ENCODE peak calls at places on chromosome X, in nine cellular contexts. G, A, T, B, L, K, U, I and N are unnamed samples.

GRCh38 chrX:63250253-63250868 is 100.8 kb downstream of the SPIN4 start:
- DNase-seq in G (peak), A (peak), T (peak), B (peak), L (peak), K (peak), U (peak), I (peak), N (peak)

GRCh38 chrX:155216940-155217450 is 735 bp downstream of the VBP1 start:
- DNase-seq in G (peak), A (peak), T (peak), B (peak), L (peak), K (no peak), U (peak), I (peak), N (no peak)

GRCh38 chrX:134423606-134424005 is 36.4 kb upstream of the HPRT1 start:
- DNase-seq in G (peak), A (peak), T (no peak), B (no peak), L (peak), K (peak), U (no peak), I (no peak), N (peak)

GRCh38 chrX:78527263-78527662 is 131.9 kb downstream of the RTL3 start:
- DNase-seq in G (peak), A (peak), T (no peak), B (no peak), L (peak), K (no peak), U (no peak), I (no peak), N (peak)

GRCh38 chrX:45849261-45849660 is 648.6 kb upstream of the DIPK2B start:
- DNase-seq in G (peak), A (peak), T (peak), B (peak), L (peak), K (no peak), U (peak), I (peak), N (peak)

GRCh38 chrX:38081926-38082708 is 75.8 kb downstream of the SYTL5 start:
- DNase-seq in G (no peak), A (no peak), T (no peak), B (no peak), L (no peak), K (no peak), U (no peak), I (no peak), N (no peak)

GRCh38 chrX:48589482-48590162 is 7.7 kb upstream of the WDR13 start:
- DNase-seq in G (no peak), A (no peak), T (no peak), B (no peak), L (no peak), K (no peak), U (no peak), I (no peak), N (no peak)

GRCh38 chrX:56343231-56343630 is 111.1 kb downstream of the KLF8 start:
- DNase-seq in G (no peak), A (no peak), T (no peak), B (no peak), L (no peak), K (no peak), U (peak), I (peak), N (no peak)

GRCh38 chrX:154468217-154468616 is 10.1 kb downstream of the PLXNA3 start:
- DNase-seq in G (no peak), A (no peak), T (no peak), B (no peak), L (no peak), K (no peak), U (no peak), I (no peak), N (no peak)

GRCh38 chrX:9352683-9353430 is 112.0 kb upstream of the TBL1X start:
- DNase-seq in G (peak), A (peak), T (no peak), B (peak), L (peak), K (peak), U (no peak), I (no peak), N (peak)

GRCh38 chrX:154321624-154322023 is 26.0 kb downstream of the TKTL1 start:
- DNase-seq in G (no peak), A (no peak), T (no peak), B (peak), L (peak), K (no peak), U (no peak), I (no peak), N (no peak)

GRCh38 chrX:16290997-16291396 is 123.7 kb downstream of the MAGEB17 start:
- DNase-seq in G (no peak), A (no peak), T (no peak), B (no peak), L (no peak), K (no peak), U (no peak), I (no peak), N (no peak)

GRCh38 chrX:618761-619450 is 11.7 kb upstream of the SHOX start:
- DNase-seq in G (no peak), A (no peak), T (no peak), B (no peak), L (no peak), K (no peak), U (no peak), I (peak), N (no peak)

GRCh38 chrX:101265869-101266428 is 25.2 kb downstream of the TAF7L start:
- DNase-seq in G (peak), A (peak), T (no peak), B (no peak), L (peak), K (no peak), U (no peak), I (no peak), N (peak)

GRCh38 chrX:97740886-97741285 is 857.2 kb downstream of the RPA4 start:
- DNase-seq in G (no peak), A (no peak), T (peak), B (no peak), L (no peak), K (no peak), U (no peak), I (no peak), N (no peak)

GRCh38 chrX:12989456-12989855 is 14.5 kb downstream of the TMSB4X start:
- DNase-seq in G (peak), A (no peak), T (no peak), B (no peak), L (no peak), K (no peak), U (no peak), I (no peak), N (peak)

GRCh38 chrX:39440734-39441305 is 639.6 kb downstream of the MID1IP1 start:
- DNase-seq in G (no peak), A (no peak), T (no peak), B (peak), L (no peak), K (no peak), U (no peak), I (no peak), N (no peak)

GRCh38 chrX:95903490-95903889 is 781.2 kb upstream of the DIAPH2 start:
- DNase-seq in G (no peak), A (no peak), T (no peak), B (no peak), L (no peak), K (no peak), U (peak), I (peak), N (no peak)

GRCh38 chrX:12021708-12022107 is 116.6 kb upstream of the FRMPD4 start:
- DNase-seq in G (no peak), A (no peak), T (no peak), B (no peak), L (no peak), K (no peak), U (no peak), I (no peak), N (peak)

GRCh38 chrX:101483705-101484104 is 1.6 kb upstream of the ARMCX4 start:
- DNase-seq in G (no peak), A (no peak), T (no peak), B (no peak), L (no peak), K (no peak), U (peak), I (peak), N (no peak)

GRCh38 chrX:85865324-85865723 is 182.0 kb downstream of the CHM start:
- DNase-seq in G (no peak), A (no peak), T (no peak), B (no peak), L (no peak), K (no peak), U (no peak), I (no peak), N (no peak)

GRCh38 chrX:48938721-48939416 is 18.5 kb downstream of the OTUD5 start:
- DNase-seq in G (no peak), A (no peak), T (no peak), B (peak), L (no peak), K (no peak), U (no peak), I (no peak), N (no peak)

DNA sequence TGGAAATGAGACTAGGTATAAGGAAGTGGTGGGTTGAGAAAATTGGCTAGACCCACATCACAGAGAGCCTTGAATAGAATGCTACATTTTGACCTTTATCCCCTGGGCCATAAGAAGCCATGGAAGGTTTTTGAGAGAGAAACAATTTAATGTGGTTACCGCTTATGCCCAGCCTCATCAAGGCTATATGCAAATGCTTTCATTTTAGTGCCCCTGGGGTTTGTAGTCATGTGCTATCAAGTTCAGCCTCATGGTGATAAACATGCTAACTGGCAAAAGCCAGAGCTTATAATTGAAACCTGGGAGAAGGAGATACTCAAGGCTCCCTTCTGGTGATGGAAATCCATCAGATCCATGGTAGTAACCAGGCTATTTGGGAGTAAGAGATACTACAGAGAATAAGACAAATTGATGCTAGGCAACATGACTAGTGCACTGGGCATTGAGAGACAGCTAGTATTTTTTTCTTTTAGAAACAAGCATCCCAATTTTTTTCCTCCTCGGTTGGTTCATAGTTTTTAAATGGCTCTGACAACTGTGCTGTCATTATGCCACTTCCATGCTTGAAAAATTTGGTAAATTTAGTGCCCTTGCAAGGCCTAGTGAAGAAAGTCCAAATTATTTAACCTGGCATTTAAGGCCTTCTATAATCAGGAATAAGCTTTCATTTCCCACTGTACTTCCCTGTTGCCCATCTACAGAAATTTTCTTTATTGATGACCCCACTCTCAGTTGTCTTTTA is 16.0 kb downstream of the VSIG4 start:
- DNase-seq in G (no peak), A (no peak), T (no peak), B (no peak), L (no peak), K (no peak), U (no peak), I (no peak), N (no peak)
- H3K4me2 ChIP-seq in G (no peak), A (no peak), T (no peak), B (no peak), L (no peak), K (no peak), U (no peak), I (no peak), N (no peak)

GRCh38 chrX:7109838-7110793 is 37.4 kb upstream of the STS start:
- DNase-seq in G (no peak), A (no peak), T (no peak), B (no peak), L (no peak), K (no peak), U (no peak), I (peak), N (no peak)
- H2AFZ ChIP-seq in G (no peak), A (no peak), T (no peak), B (no peak), L (no peak), K (no peak), U (no peak), I (no peak), N (no peak)

DNA sequence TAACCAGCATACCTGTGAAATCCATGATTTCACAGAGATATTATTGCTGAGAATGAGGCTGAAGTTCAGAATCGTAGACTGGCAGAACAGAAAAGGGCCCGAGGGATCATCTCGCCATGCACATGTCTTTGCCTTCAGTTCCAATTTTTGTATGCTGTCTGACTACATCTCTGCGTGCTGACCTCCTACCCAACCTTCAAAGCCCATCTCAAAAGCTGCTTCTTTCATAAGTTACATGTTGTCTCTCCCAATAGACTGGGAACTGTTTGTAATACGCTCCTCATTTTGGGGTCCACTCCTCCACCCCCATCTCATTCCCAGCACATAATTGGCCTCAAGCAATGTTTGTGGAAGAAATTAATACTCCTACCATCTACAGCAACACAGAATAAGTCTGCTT is 78.2 kb downstream of the RTL5 start:
- DNase-seq in G (no peak), A (no peak), T (no peak), B (no peak), L (no peak), K (no peak), U (no peak), I (no peak), N (no peak)
- H3K4me3 ChIP-seq in G (no peak), A (no peak), T (no peak), B (no peak), L (no peak), K (no peak), U (peak), I (no peak), N (no peak)

DNA sequence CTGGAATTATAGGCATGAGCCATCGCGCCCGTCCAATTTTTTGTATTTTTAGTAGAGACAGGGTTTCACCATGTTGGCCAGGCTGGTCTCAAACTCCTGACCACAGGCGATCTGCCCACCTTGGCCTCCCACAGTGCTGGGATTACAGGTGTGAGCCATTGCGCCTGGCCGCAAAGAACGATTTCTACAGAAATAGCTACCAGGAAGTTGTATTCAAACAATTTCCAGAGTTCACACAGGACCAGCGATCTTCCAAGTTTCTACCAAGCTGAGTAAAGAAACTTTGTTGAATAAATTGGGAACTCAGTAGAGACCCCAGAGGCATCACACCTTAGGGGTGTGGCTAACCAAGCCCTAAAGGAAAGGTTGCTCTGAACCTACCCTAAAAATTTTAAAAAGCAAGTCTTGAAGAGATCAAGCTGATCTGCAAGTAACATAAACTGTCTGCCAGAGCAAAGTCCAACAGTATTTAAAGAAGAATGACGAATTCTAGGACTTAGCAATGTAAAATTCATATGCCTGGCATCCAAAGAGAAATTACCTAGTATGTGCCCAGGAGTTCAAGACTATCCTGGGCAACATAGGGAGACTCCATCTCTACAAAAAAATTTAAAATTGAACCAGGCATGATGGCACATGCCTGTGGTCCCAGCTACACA is 48.4 kb upstream of the USP9X start:
- DNase-seq in G (no peak), A (no peak), T (no peak), B (no peak), L (no peak), K (no peak), U (no peak), I (no peak), N (no peak)
- H3K4me2 ChIP-seq in G (no peak), A (no peak), T (no peak), B (no peak), L (no peak), K (no peak), U (no peak), I (no peak), N (no peak)

GRCh38 chrX:26783512-26784225 is 567.7 kb downstream of the MAGEB5 start:
- DNase-seq in G (peak), A (no peak), T (peak), B (peak), L (peak), K (peak), U (peak), I (peak), N (peak)
- H2AFZ ChIP-seq in G (no peak), A (no peak), T (no peak), B (peak), L (no peak), K (no peak), U (no peak), I (no peak), N (no peak)

GRCh38 chrX:47573334-47574095 is 8.7 kb upstream of the TIMP1 start:
- DNase-seq in G (peak), A (peak), T (peak), B (no peak), L (peak), K (no peak), U (peak), I (peak), N (peak)

GRCh38 chrX:47574609-47575325 is 7.5 kb upstream of the TIMP1 start:
- DNase-seq in G (no peak), A (no peak), T (no peak), B (no peak), L (no peak), K (no peak), U (peak), I (no peak), N (no peak)

GRCh38 chrX:47572773-47573333 is 9.4 kb upstream of the TIMP1 start:
- DNase-seq in G (no peak), A (no peak), T (no peak), B (no peak), L (no peak), K (no peak), U (no peak), I (no peak), N (no peak)

GRCh38 chrX:47576021-47576898 is 6.0 kb upstream of the TIMP1 start:
- DNase-seq in G (no peak), A (no peak), T (no peak), B (no peak), L (no peak), K (no peak), U (no peak), I (no peak), N (no peak)

GRCh38 chrX:47574096-47574553 is 8.1 kb upstream of the TIMP1 start:
- DNase-seq in G (no peak), A (no peak), T (peak), B (no peak), L (no peak), K (no peak), U (peak), I (peak), N (no peak)
- H3K4me3 ChIP-seq in G (no peak), A (no peak), T (peak), B (no peak), L (no peak), K (no peak), U (peak), I (peak), N (no peak)

DNA sequence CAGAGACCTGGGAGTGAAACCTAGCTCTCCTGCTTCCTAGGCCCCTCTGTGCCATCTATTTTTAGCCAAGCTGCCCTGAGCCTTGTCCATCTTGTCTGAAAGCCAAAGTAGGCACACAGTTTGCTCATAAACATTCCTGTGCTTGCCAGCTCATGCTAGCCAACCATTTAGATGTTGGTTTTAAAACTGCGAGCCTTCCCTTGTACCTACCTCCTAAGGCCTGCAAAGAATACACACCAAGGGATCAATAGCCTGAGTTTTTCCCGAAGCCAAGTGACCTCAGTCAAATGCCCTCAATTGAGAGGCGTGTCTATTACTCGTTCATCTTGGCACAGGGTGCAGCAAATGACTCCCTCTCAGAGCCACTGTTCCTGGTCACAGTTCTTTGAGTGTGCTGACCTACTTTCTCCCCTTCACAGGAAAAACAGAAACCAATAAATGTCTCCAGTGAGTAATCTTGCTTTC is 48.5 kb downstream of the ZCCHC12 start:
- DNase-seq in G (no peak), A (no peak), T (no peak), B (no peak), L (peak), K (no peak), U (no peak), I (no peak), N (no peak)
- H3K4me2 ChIP-seq in G (no peak), A (no peak), T (no peak), B (no peak), L (no peak), K (no peak), U (no peak), I (no peak), N (no peak)

DNA sequence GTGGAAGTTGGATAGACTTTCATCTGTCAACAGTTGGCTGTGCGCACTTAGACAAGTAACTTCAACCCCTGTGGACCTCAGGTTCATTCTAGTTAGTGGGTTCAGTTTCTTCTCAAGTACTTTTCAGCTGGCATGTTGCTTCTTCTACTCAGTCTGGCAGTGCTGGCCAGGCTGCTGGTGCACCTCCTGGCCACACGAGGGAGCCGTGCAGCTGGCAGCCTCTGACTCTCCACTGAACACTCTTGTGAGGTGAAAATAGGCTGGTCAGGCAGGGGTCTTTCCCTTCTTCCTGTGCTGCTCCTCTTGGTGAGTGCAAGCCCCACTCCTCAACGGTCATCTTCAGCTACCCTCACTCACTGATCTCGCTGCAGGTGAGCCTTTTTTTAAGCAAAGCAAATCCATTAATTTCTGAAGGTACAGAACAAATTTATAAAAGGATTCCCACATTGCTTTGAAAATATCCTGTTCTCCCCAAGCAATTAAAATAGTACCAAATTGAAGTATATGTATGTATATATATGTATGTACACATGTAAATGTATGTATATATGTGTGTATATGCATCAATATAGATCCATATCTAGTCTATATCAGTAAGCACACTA is 30.6 kb downstream of the LONRF3 start:
- DNase-seq in G (peak), A (peak), T (peak), B (peak), L (peak), K (peak), U (peak), I (peak), N (peak)
- H2AFZ ChIP-seq in G (no peak), A (no peak), T (no peak), B (peak), L (no peak), K (no peak), U (no peak), I (no peak), N (no peak)

GRCh38 chrX:125894947-125895346 is 271.1 kb downstream of the DCAF12L2 start:
- DNase-seq in G (no peak), A (no peak), T (no peak), B (no peak), L (no peak), K (no peak), U (peak), I (no peak), N (no peak)

GRCh38 chrX:125895518-125895917 is 270.6 kb downstream of the DCAF12L2 start:
- DNase-seq in G (no peak), A (no peak), T (no peak), B (no peak), L (no peak), K (no peak), U (no peak), I (no peak), N (no peak)
- H3K4me3 ChIP-seq in G (no peak), A (no peak), T (no peak), B (no peak), L (no peak), K (no peak), U (no peak), I (no peak), N (no peak)